ENCODE peak calls at places on chromosome 1, in eight cellular contexts. M, B, O, E, Z, H, K and D are unnamed samples.

GRCh38 chr1:66704177-66704880 is 47.9 kb upstream of the DYNLT5 start:
- DNase-seq in K (no peak), E (no peak), B (no peak), O (no peak), M (no peak), Z (no peak), H (no peak), D (no peak)

GRCh38 chr1:231091853-231092301 is 51.8 kb upstream of the FAM89A start:
- DNase-seq in O (no peak), H (peak), E (peak), K (peak), B (peak), M (no peak), Z (no peak), D (no peak)

GRCh38 chr1:61133048-61134019 is 51.0 kb downstream of the NFIA start:
- DNase-seq in H (no peak), B (no peak), E (no peak), Z (no peak), O (no peak), K (no peak), M (no peak), D (no peak)

GRCh38 chr1:208230668-208231529 is 13.3 kb downstream of the PLXNA2 start:
- DNase-seq in H (peak), K (no peak), O (no peak), Z (no peak), M (no peak), B (no peak), E (no peak), D (no peak)

GRCh38 chr1:215569987-215570824 is 3.1 kb downstream of the KCTD3 start:
- DNase-seq in E (no peak), M (no peak), O (no peak), Z (no peak), K (no peak), B (no peak), H (no peak), D (no peak)

GRCh38 chr1:55420866-55421265 is 205.7 kb upstream of the USP24 start:
- DNase-seq in O (no peak), B (no peak), E (no peak), H (peak), K (no peak), M (no peak), Z (peak), D (no peak)

GRCh38 chr1:116414364-116414763 is 41.3 kb downstream of the ATP1A1 start:
- DNase-seq in Z (no peak), E (no peak), K (no peak), B (no peak), M (no peak), H (no peak), O (no peak), D (no peak)

GRCh38 chr1:170377011-170377410 is 155.0 kb upstream of the GORAB start:
- DNase-seq in H (no peak), Z (no peak), K (no peak), M (no peak), B (no peak), E (no peak), O (no peak), D (no peak)

GRCh38 chr1:220910021-220910420 is 30.8 kb downstream of the HLX start:
- DNase-seq in K (no peak), M (no peak), H (no peak), B (no peak), E (no peak), Z (no peak), O (no peak), D (no peak)

GRCh38 chr1:42721926-42722325 is 18.1 kb downstream of the CLDN19 start:
- DNase-seq in Z (no peak), B (no peak), K (no peak), O (no peak), M (no peak), E (no peak), H (no peak), D (no peak)

GRCh38 chr1:30416221-30416820 is 307.1 kb downstream of the MATN1 start:
- DNase-seq in K (no peak), Z (no peak), O (no peak), H (no peak), B (no peak), M (no peak), E (no peak), D (no peak)

GRCh38 chr1:227362039-227362438 is 43.7 kb upstream of the CDC42BPA start:
- DNase-seq in H (no peak), M (no peak), O (no peak), B (no peak), Z (no peak), K (no peak), E (no peak), D (no peak)

GRCh38 chr1:160621633-160622413 is 25.0 kb downstream of the SLAMF1 start:
- DNase-seq in B (peak), M (no peak), Z (no peak), K (no peak), E (no peak), H (no peak), O (no peak), D (no peak)

GRCh38 chr1:19329611-19330010 is 17.5 kb downstream of the SLC66A1 start:
- DNase-seq in B (no peak), H (no peak), O (no peak), E (no peak), K (no peak), Z (no peak), M (no peak), D (no peak)

GRCh38 chr1:241336335-241336734 is 20.7 kb downstream of the RGS7 start:
- DNase-seq in M (no peak), E (no peak), O (no peak), K (no peak), H (peak), B (no peak), Z (peak), D (no peak)

GRCh38 chr1:205225901-205226765 is 1.6 kb upstream of the TMCC2 start:
- DNase-seq in Z (no peak), B (no peak), E (no peak), H (no peak), O (no peak), K (no peak), M (no peak), D (no peak)

GRCh38 chr1:87300579-87300978 is 28.1 kb upstream of the LMO4 start:
- DNase-seq in B (no peak), E (no peak), H (no peak), O (no peak), Z (no peak), M (no peak), K (no peak), D (no peak)

GRCh38 chr1:28456078-28456477 is 49.8 kb upstream of the RCC1 start:
- DNase-seq in B (peak), H (peak), O (no peak), K (no peak), Z (peak), E (no peak), M (no peak), D (no peak)

GRCh38 chr1:112849425-112849966 is 106.5 kb downstream of the SLC16A1 start:
- DNase-seq in K (no peak), B (peak), H (peak), O (no peak), E (no peak), Z (no peak), M (peak), D (no peak)